ENCODE peak calls at places on chromosomes 3 and 15, in six cellular contexts. One of them, this sample, is unnamed.

GRCh38 chr15:88605507-88606436 is 15.4 kb upstream of the AEN start:
- DNase-seq in IMR-90: peak
- DNase-seq in neuronal stem cell: peak
- DNase-seq in mesendoderm: peak
- DNase-seq in H9: peak
- DNase-seq in H1: no peak
- DNase-seq in this sample: peak

GRCh38 chr15:82177291-82178010 is 85.1 kb downstream of the EFL1 start:
- DNase-seq in IMR-90: peak
- DNase-seq in neuronal stem cell: no peak
- DNase-seq in mesendoderm: peak
- DNase-seq in H9: no peak
- DNase-seq in H1: no peak
- DNase-seq in this sample: peak

GRCh38 chr3:155013427-155013826 is 66.7 kb upstream of the MME start:
- DNase-seq in IMR-90: no peak
- DNase-seq in neuronal stem cell: no peak
- DNase-seq in mesendoderm: no peak
- DNase-seq in H9: no peak
- DNase-seq in H1: no peak
- DNase-seq in this sample: no peak

GRCh38 chr3:5476403-5476802 is 288.9 kb downstream of the EDEM1 start:
- DNase-seq in IMR-90: no peak
- DNase-seq in neuronal stem cell: no peak
- DNase-seq in mesendoderm: peak
- DNase-seq in H9: no peak
- DNase-seq in H1: no peak
- DNase-seq in this sample: no peak

GRCh38 chr3:45259144-45259543 is 33.1 kb upstream of the TMEM158 start:
- DNase-seq in IMR-90: no peak
- DNase-seq in neuronal stem cell: no peak
- DNase-seq in mesendoderm: no peak
- DNase-seq in H9: no peak
- DNase-seq in H1: no peak
- DNase-seq in this sample: no peak

GRCh38 chr15:89486726-89487050 is 9.7 kb downstream of the RHCG start:
- DNase-seq in IMR-90: no peak
- DNase-seq in neuronal stem cell: no peak
- DNase-seq in mesendoderm: peak
- DNase-seq in H9: peak
- DNase-seq in H1: no peak
- DNase-seq in this sample: peak

GRCh38 chr15:87850916-87851315 is 405.6 kb downstream of the NTRK3 start:
- DNase-seq in IMR-90: no peak
- DNase-seq in neuronal stem cell: no peak
- DNase-seq in mesendoderm: no peak
- DNase-seq in H9: no peak
- DNase-seq in H1: no peak
- DNase-seq in this sample: no peak

GRCh38 chr3:172673210-172673679 is 37.6 kb downstream of the NCEH1 start:
- DNase-seq in IMR-90: peak
- DNase-seq in neuronal stem cell: peak
- DNase-seq in mesendoderm: peak
- DNase-seq in H9: peak
- DNase-seq in H1: no peak
- DNase-seq in this sample: peak

GRCh38 chr15:48463366-48463880 is 132.2 kb downstream of the DUT start:
- DNase-seq in IMR-90: no peak
- DNase-seq in neuronal stem cell: no peak
- DNase-seq in mesendoderm: no peak
- DNase-seq in H9: no peak
- DNase-seq in H1: no peak
- DNase-seq in this sample: no peak

GRCh38 chr15:80693682-80694623 is 1.2 kb upstream of the ABHD17C start:
- DNase-seq in IMR-90: peak
- DNase-seq in neuronal stem cell: no peak
- DNase-seq in mesendoderm: no peak
- DNase-seq in H9: no peak
- DNase-seq in H1: no peak
- DNase-seq in this sample: peak

GRCh38 chr3:14784087-14784596 is 34.6 kb upstream of the FGD5 start:
- DNase-seq in IMR-90: no peak
- DNase-seq in neuronal stem cell: no peak
- DNase-seq in mesendoderm: no peak
- DNase-seq in H9: peak
- DNase-seq in H1: no peak
- DNase-seq in this sample: no peak

GRCh38 chr3:104796556-104796955 is 570.2 kb upstream of the ALCAM start:
- DNase-seq in IMR-90: peak
- DNase-seq in neuronal stem cell: no peak
- DNase-seq in mesendoderm: no peak
- DNase-seq in H9: no peak
- DNase-seq in H1: no peak
- DNase-seq in this sample: no peak

GRCh38 chr15:70356919-70357318 is 259.2 kb upstream of the TLE3 start:
- DNase-seq in IMR-90: no peak
- DNase-seq in neuronal stem cell: no peak
- DNase-seq in mesendoderm: no peak
- DNase-seq in H9: no peak
- DNase-seq in H1: no peak
- DNase-seq in this sample: peak

GRCh38 chr3:65548848-65549625 is 489.7 kb downstream of the MAGI1 start:
- DNase-seq in IMR-90: no peak
- DNase-seq in neuronal stem cell: peak
- DNase-seq in mesendoderm: peak
- DNase-seq in H9: peak
- DNase-seq in H1: no peak
- DNase-seq in this sample: no peak

GRCh38 chr3:106533097-106533496 is 664.3 kb upstream of the CBLB start:
- DNase-seq in IMR-90: no peak
- DNase-seq in neuronal stem cell: no peak
- DNase-seq in mesendoderm: no peak
- DNase-seq in H9: no peak
- DNase-seq in H1: no peak
- DNase-seq in this sample: no peak

GRCh38 chr3:123767020-123767394 is 117.1 kb downstream of the MYLK start:
- DNase-seq in IMR-90: no peak
- DNase-seq in neuronal stem cell: no peak
- DNase-seq in mesendoderm: no peak
- DNase-seq in H9: no peak
- DNase-seq in H1: no peak
- DNase-seq in this sample: no peak

GRCh38 chr3:136380530-136380929 is 130.4 kb downstream of the PCCB start:
- DNase-seq in IMR-90: peak
- DNase-seq in neuronal stem cell: no peak
- DNase-seq in mesendoderm: no peak
- DNase-seq in H9: no peak
- DNase-seq in H1: no peak
- DNase-seq in this sample: no peak

GRCh38 chr3:53422954-53423708 is 71.3 kb upstream of the CACNA1D start:
- DNase-seq in IMR-90: no peak
- DNase-seq in neuronal stem cell: no peak
- DNase-seq in mesendoderm: no peak
- DNase-seq in H9: no peak
- DNase-seq in H1: no peak
- DNase-seq in this sample: no peak

GRCh38 chr3:88385090-88385489 is 235.3 kb downstream of the C3orf38 start:
- DNase-seq in IMR-90: no peak
- DNase-seq in neuronal stem cell: no peak
- DNase-seq in mesendoderm: peak
- DNase-seq in H9: no peak
- DNase-seq in H1: peak
- DNase-seq in this sample: no peak

GRCh38 chr3:12751548-12751947 is 7.5 kb downstream of the TMEM40 start:
- DNase-seq in IMR-90: peak
- DNase-seq in neuronal stem cell: no peak
- DNase-seq in mesendoderm: peak
- DNase-seq in H9: no peak
- DNase-seq in H1: no peak
- DNase-seq in this sample: peak

GRCh38 chr3:25532763-25533162 is 104.7 kb downstream of the RARB start:
- DNase-seq in IMR-90: peak
- DNase-seq in neuronal stem cell: no peak
- DNase-seq in mesendoderm: peak
- DNase-seq in H9: peak
- DNase-seq in H1: peak
- DNase-seq in this sample: no peak

GRCh38 chr15:76973362-76973743 is 21.6 kb upstream of the PSTPIP1 start:
- DNase-seq in IMR-90: peak
- DNase-seq in neuronal stem cell: peak
- DNase-seq in mesendoderm: peak
- DNase-seq in H9: peak
- DNase-seq in H1: peak
- DNase-seq in this sample: no peak

GRCh38 chr15:29094711-29095110 is 174.9 kb downstream of the NSMCE3 start:
- DNase-seq in IMR-90: no peak
- DNase-seq in neuronal stem cell: no peak
- DNase-seq in mesendoderm: no peak
- DNase-seq in H9: no peak
- DNase-seq in H1: no peak
- DNase-seq in this sample: no peak

DNA sequence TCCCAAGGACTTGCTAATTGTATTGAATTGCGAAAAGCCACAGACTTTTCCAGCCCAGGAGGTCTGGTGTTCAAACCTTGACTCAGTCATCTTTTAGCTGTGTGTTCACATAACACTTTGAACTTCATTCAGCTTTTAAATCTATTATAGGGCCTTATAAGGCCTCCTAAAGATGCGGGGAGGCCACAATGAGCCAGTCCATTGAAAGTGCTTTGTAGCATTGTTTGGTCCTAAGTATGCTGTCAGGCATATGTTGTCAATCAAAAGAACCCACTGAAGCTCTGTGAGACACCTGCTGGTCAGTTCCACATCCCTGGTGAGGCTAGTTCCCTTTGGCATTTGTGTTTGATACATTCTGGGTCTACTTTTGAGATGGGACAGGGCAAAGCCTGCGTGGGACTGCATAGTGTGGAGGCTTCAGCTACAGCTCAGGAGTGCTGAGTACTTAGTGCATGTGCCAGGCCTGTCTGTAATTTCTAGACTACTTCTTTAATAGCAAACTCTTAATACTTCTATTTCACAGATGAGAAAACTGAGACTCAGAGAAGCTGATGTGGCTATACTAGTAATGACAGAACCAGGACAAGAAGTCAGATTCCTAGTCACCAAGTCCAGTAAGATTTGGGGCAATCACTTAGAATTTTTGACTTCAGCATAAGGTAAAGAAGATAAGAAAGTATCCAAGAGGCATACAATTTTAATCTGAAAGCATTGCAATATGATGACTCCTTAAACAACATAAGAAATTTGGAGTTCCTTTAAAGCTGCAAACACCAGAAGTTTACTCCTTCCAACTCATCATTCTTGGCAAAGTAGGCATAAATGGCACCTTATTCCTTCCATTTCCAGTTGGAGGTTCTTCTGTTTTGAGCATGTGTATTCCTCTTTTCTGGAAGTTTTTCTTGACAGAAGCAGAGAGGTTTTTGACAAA is 213.0 kb downstream of the PDCD6IP start:
- DNase-seq in IMR-90: peak
- DNase-seq in neuronal stem cell: no peak
- DNase-seq in mesendoderm: peak
- DNase-seq in H9: peak
- DNase-seq in H1: no peak
- DNase-seq in this sample: peak
- H2AK5ac ChIP-seq in IMR-90: peak
- H2AK5ac ChIP-seq in neuronal stem cell: no peak
- H2AK5ac ChIP-seq in mesendoderm: no peak
- H2AK5ac ChIP-seq in H9: no peak
- H2AK5ac ChIP-seq in H1: no peak
- H2AK5ac ChIP-seq in this sample: no peak

GRCh38 chr15:23035964-23036566 is 3.3 kb downstream of the TUBGCP5 start:
- DNase-seq in IMR-90: peak
- DNase-seq in neuronal stem cell: peak
- DNase-seq in mesendoderm: peak
- DNase-seq in H9: peak
- DNase-seq in H1: no peak
- DNase-seq in this sample: peak

GRCh38 chr15:23033979-23034378 is 5.4 kb downstream of the TUBGCP5 start:
- DNase-seq in IMR-90: no peak
- DNase-seq in neuronal stem cell: no peak
- DNase-seq in mesendoderm: no peak
- DNase-seq in H9: no peak
- DNase-seq in H1: no peak
- DNase-seq in this sample: no peak

GRCh38 chr15:23038741-23039150 is 623 bp downstream of the TUBGCP5 start:
- DNase-seq in IMR-90: peak
- DNase-seq in neuronal stem cell: no peak
- DNase-seq in mesendoderm: peak
- DNase-seq in H9: no peak
- DNase-seq in H1: no peak
- DNase-seq in this sample: peak

GRCh38 chr15:23039917-23040281 is 530 bp upstream of the TUBGCP5 start:
- DNase-seq in IMR-90: no peak
- DNase-seq in neuronal stem cell: no peak
- DNase-seq in mesendoderm: no peak
- DNase-seq in H9: no peak
- DNase-seq in H1: no peak
- DNase-seq in this sample: no peak

GRCh38 chr15:23039151-23039916 is at the start of gene TUBGCP5:
- DNase-seq in IMR-90: peak
- DNase-seq in neuronal stem cell: peak
- DNase-seq in mesendoderm: peak
- DNase-seq in H9: peak
- DNase-seq in H1: peak
- DNase-seq in this sample: peak
- H4K8ac ChIP-seq in IMR-90: peak
- H4K8ac ChIP-seq in neuronal stem cell: peak
- H4K8ac ChIP-seq in mesendoderm: no peak
- H4K8ac ChIP-seq in H9: no peak
- H4K8ac ChIP-seq in H1: peak
- H4K8ac ChIP-seq in this sample: peak

DNA sequence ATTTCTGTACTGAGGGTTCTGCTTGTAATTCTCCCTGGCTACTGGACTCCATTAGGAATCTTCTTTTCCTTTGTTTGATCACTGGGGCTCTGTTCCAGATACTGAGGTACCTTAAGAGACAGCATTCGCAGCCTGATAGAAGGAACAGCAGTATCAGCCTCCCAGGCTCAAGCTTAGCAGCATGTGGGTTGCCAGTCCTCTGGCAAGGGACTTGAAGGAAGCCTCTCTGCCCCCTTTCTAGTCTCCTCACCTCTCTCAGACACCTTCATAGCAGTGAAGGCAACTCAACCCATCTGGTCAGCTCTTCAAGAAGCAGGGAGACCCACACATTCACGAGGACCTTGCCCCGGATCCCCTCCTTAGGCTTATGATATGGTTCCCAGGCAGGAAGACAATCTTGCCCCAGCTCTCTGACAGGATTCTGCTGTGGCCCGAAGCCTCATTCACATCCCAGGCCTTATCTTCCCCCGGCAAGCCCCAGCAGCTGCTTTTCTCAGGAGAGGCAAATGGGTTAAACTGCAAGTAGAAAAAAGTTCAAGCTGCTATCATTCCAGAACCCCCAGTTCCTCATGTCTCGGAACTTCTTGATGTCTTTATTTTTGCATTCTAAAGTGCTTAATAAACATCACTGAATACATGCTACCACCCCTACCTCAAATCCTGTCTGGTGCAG is 153.1 kb downstream of the LIPC start:
- DNase-seq in IMR-90: no peak
- DNase-seq in neuronal stem cell: no peak
- DNase-seq in mesendoderm: no peak
- DNase-seq in H9: no peak
- DNase-seq in H1: no peak
- DNase-seq in this sample: no peak
- H3K9ac ChIP-seq in IMR-90: no peak
- H3K9ac ChIP-seq in neuronal stem cell: no peak
- H3K9ac ChIP-seq in mesendoderm: no peak
- H3K9ac ChIP-seq in H9: no peak
- H3K9ac ChIP-seq in H1: no peak
- H3K9ac ChIP-seq in this sample: peak

GRCh38 chr15:85545757-85546156 is 165.4 kb downstream of the AKAP13 start:
- DNase-seq in IMR-90: no peak
- DNase-seq in neuronal stem cell: no peak
- DNase-seq in mesendoderm: no peak
- DNase-seq in H9: no peak
- DNase-seq in H1: no peak
- DNase-seq in this sample: no peak
- H2AK5ac ChIP-seq in IMR-90: no peak
- H2AK5ac ChIP-seq in neuronal stem cell: no peak
- H2AK5ac ChIP-seq in mesendoderm: no peak
- H2AK5ac ChIP-seq in H9: no peak
- H2AK5ac ChIP-seq in H1: no peak
- H2AK5ac ChIP-seq in this sample: no peak